ENCODE peak calls at places on chromosomes 12 and 14, in four cellular contexts. E is K562, K is GM12891, I is SK-N-SH. J is an unnamed sample.

GRCh38 chr14:65788876-65789859 is 376.6 kb downstream of the FUT8 start:
- DNase-seq in E (no peak), K (no peak), I (peak), J (peak)

GRCh38 chr12:52352951-52353350 is 14.3 kb downstream of the KRT85 start:
- DNase-seq in K (no peak), I (no peak), E (no peak), J (no peak)

GRCh38 chr14:96565811-96566210 is 63.6 kb downstream of the PAPOLA start:
- DNase-seq in K (no peak), I (no peak), E (no peak), J (no peak)

GRCh38 chr14:50798048-50798421 is 32.9 kb downstream of the NIN start:
- DNase-seq in I (no peak), E (no peak), K (no peak), J (no peak)

GRCh38 chr12:112270673-112271072 is 111.6 kb downstream of the HECTD4 start:
- DNase-seq in K (no peak), I (no peak), E (no peak), J (no peak)

GRCh38 chr12:115324949-115325638 is 641.1 kb upstream of the TBX3 start:
- DNase-seq in K (no peak), E (no peak), I (no peak), J (no peak)

GRCh38 chr12:54201001-54201794 is 12.4 kb upstream of the SMUG1 start:
- DNase-seq in I (peak), E (peak), K (peak), J (peak)

GRCh38 chr14:89309670-89310177 is 107.3 kb downstream of the FOXN3 start:
- DNase-seq in K (no peak), I (no peak), E (no peak), J (no peak)

GRCh38 chr12:71900091-71900490 is 38.6 kb upstream of the TPH2 start:
- DNase-seq in K (no peak), E (no peak), I (no peak), J (peak)

GRCh38 chr14:80202888-80203562 is 8.3 kb downstream of the DIO2 start:
- DNase-seq in E (peak), I (peak), K (peak), J (peak)

GRCh38 chr12:38669530-38669929 is 235.9 kb downstream of the CPNE8 start:
- DNase-seq in K (no peak), I (no peak), E (no peak), J (no peak)

GRCh38 chr14:95557832-95558231 is 23.0 kb downstream of the GLRX5 start:
- DNase-seq in E (no peak), K (no peak), I (no peak), J (no peak)

GRCh38 chr12:30026621-30027234 is 243.0 kb upstream of the TMTC1 start:
- DNase-seq in E (no peak), K (no peak), I (no peak), J (no peak)

GRCh38 chr14:67610491-67610890 is 9.2 kb upstream of the ARG2 start:
- DNase-seq in K (no peak), I (no peak), E (no peak), J (no peak)

GRCh38 chr14:90455100-90455571 is 58.3 kb downstream of the CALM1 start:
- DNase-seq in E (no peak), K (no peak), I (no peak), J (no peak)

GRCh38 chr12:12777056-12777455 is 8.4 kb upstream of the APOLD1 start:
- DNase-seq in K (no peak), I (no peak), E (no peak), J (no peak)

GRCh38 chr12:20557076-20557475 is 138.1 kb upstream of the SLCO1C1 start:
- DNase-seq in E (no peak), I (no peak), K (no peak), J (no peak)

GRCh38 chr12:32108829-32109228 is 2.2 kb downstream of the BICD1 start:
- DNase-seq in I (no peak), E (no peak), K (no peak), J (no peak)

GRCh38 chr12:107580750-107581529 is 104.7 kb upstream of the PWP1 start:
- DNase-seq in E (peak), I (peak), K (no peak), J (no peak)

GRCh38 chr14:100474176-100474575 is 113.0 kb downstream of the BEGAIN start:
- DNase-seq in I (no peak), E (no peak), K (no peak), J (no peak)

GRCh38 chr12:95365912-95366311 is 108.0 kb upstream of the METAP2 start:
- DNase-seq in I (no peak), E (no peak), K (no peak), J (no peak)

GRCh38 chr12:12086331-12086730 is 15.6 kb downstream of the BCL2L14 start:
- DNase-seq in I (no peak), K (no peak), E (no peak), J (no peak)

GRCh38 chr12:98997-99396 is 32.4 kb downstream of the IQSEC3 start:
- DNase-seq in I (no peak), E (peak), K (no peak), J (no peak)

GRCh38 chr14:69284170-69284569 is 24.2 kb downstream of the GALNT16 start:
- DNase-seq in E (no peak), I (no peak), K (no peak), J (no peak)

GRCh38 chr14:22822017-22822618 is 6.9 kb upstream of the SLC7A7 start:
- DNase-seq in I (no peak), K (no peak), E (peak), J (no peak)

GRCh38 chr14:63671987-63672386 is 30.3 kb upstream of the WDR89 start:
- DNase-seq in K (no peak), I (no peak), E (no peak), J (no peak)

GRCh38 chr14:102464846-102465341 is 44.7 kb downstream of the ANKRD9 start:
- DNase-seq in E (no peak), K (no peak), I (no peak), J (peak)
- TF ChIP-seq TAF1 in E (no peak), K (no peak), I (no peak), J (no peak)

DNA sequence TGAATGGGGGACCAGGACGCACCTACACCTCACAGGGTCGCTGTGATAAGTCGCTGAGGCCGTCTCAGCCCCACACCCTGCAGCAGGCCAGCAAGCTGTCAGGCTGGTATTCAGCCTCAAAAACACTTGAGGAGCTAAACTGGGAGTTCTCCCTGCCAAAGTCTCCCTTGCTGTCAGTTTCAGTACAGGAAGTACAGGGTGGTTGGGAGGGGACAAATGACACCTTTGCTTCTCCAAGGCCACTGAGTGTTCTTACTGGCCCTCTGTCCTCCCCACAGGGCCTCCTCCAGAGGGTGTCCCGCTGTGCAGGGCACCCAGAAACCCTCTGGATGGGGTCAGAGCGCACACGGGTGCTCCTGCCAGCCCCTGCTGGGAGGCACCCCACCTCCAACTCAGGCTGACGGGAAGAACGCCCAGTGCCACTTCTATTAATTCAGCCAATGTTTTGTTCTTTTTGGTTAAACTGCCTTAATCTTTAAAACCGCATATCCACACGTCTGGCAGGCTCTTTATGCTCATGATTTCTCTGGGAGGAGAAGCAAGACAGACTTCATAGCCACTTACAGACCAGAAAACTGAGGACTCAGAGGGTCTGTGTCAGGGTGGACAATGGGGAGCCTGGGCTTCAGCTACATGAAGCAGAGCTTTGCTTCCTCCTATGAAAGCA is 75.9 kb downstream of the ITPK1 start:
- DNase-seq in I (no peak), E (no peak), K (no peak), J (no peak)
- TF ChIP-seq TAF1 in I (no peak), E (no peak), K (no peak), J (no peak)

GRCh38 chr14:53044486-53044885 is 93.6 kb upstream of the FERMT2 start:
- DNase-seq in K (no peak), E (no peak), I (no peak), J (no peak)

GRCh38 chr14:53038629-53039028 is 87.8 kb upstream of the FERMT2 start:
- DNase-seq in E (no peak), K (no peak), I (no peak), J (no peak)

GRCh38 chr14:53041067-53041466 is 90.2 kb upstream of the FERMT2 start:
- DNase-seq in K (no peak), I (no peak), E (no peak), J (no peak)

GRCh38 chr14:53043107-53043704 is 92.4 kb upstream of the FERMT2 start:
- DNase-seq in E (no peak), I (no peak), K (no peak), J (no peak)

DNA sequence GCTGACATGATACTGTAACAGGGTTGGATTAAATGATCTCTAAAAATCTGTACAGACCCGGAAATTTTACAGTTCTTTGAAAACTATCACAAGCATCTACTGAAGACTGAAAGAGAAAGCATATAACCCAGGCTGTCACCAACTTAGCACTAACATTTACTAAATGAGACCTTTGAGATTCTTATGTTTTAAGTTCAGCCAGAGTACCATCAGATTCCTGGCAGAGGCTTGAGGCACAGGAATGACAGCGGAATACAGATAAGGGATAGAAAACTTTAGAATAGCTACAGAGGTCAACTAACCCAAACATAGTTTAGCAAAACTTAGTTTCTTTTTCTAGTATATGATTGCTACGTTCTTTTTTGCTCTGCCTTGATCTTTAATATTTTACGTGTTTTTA is 91.6 kb upstream of the FERMT2 start:
- DNase-seq in I (no peak), E (no peak), K (no peak), J (no peak)
- TF ChIP-seq TAF1 in I (no peak), E (no peak), K (no peak), J (no peak)

DNA sequence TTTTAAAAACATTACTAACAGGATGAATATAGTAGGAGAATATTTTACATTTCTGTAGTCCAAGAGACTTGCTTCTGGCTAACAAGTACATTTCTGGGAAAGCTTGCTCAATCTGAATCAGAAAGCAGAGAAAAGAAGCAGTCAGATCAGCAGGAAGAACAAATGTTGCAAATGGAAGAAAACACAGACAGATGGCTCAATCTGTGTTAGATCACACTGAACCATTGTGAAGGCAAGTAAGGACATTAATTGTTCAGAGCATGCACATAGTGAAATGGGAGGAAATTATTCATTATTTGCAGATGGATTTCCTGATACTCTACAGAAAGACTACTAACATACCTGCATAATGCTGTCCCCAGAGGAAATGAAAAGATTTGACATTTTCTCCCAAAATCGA is 65.2 kb upstream of the CNOT2 start:
- DNase-seq in K (no peak), E (no peak), I (peak), J (no peak)
- TF ChIP-seq TAF1 in K (no peak), E (no peak), I (no peak), J (no peak)

DNA sequence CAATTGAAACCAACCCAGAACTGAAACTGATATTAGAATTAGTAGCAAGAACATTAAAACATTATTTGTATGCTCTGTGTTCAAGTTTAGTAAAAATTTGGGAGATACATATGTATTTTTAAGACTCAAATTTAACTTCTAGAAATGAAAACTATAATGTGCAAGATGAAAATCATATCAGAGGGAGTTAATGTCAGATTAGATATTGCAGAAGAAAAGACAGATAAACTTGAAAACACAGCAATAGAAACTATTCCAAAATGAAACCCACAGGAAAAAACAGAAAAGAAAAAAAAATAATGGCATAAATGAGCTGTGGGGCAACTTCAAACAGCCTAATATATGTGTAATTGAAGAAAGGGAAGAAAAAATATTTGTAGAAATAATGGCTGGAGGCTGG is 134.9 kb downstream of the DPF3 start:
- DNase-seq in E (no peak), K (no peak), I (no peak), J (no peak)
- TF ChIP-seq TAF1 in E (no peak), K (no peak), I (no peak), J (no peak)

DNA sequence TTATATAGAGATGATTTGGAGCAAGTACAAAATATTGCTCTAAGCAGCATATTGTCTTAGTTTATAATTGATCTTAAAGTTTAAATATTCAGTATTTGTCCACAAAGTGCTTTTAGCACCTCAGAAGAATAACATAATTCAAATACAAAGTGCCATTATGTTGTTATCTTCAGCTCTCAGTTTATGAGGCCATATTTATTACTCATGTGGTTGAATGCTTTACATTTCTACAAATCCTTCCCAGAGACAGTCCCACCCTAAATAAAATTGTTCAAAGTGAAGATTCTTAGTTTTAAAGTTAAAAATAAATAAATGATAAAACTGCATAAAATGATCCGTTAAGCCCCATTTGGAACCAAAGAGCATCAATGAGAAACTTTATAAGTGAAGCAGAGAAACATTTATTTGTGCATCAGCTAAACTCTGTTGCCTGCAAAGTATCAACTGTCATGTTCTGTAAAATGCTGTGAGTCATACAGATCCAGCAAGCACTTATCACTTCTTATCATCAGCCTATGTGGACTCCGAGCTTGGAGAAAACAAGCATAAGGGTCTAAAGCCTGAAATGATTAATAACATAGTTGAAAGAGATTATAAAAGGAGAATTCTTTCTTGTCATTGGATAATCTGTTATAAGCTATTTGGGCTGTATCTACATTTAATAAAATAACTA is 218.9 kb downstream of the ADAMTS20 start:
- DNase-seq in E (no peak), I (peak), K (no peak), J (no peak)
- TF ChIP-seq TAF1 in E (no peak), I (no peak), K (no peak), J (no peak)